ENCODE peak calls at places on chromosomes 1 and 21, in seven cellular contexts. Y, P, R, S, Q, K and O are unnamed samples.

GRCh38 chr21:38388219-38388618 is 110.1 kb downstream of the ERG start:
- DNase-seq in Y (no peak), P (no peak), R (no peak), S (no peak), Q (no peak), K (no peak), O (no peak)

GRCh38 chr1:221910222-221910621 is 168.3 kb upstream of the DUSP10 start:
- DNase-seq in Y (no peak), P (no peak), R (peak), S (no peak), Q (no peak), K (no peak), O (no peak)

GRCh38 chr1:222243902-222244301 is 304.0 kb downstream of the HHIPL2 start:
- DNase-seq in Y (no peak), P (no peak), R (no peak), S (no peak), Q (no peak), K (no peak), O (no peak)

GRCh38 chr1:76170522-76170921 is 96.0 kb downstream of the ST6GALNAC3 start:
- DNase-seq in Y (no peak), P (no peak), R (no peak), S (no peak), Q (no peak), K (no peak), O (no peak)

GRCh38 chr21:34858559-34858958 is 189.8 kb downstream of the CLIC6 start:
- DNase-seq in Y (no peak), P (no peak), R (no peak), S (no peak), Q (no peak), K (no peak), O (no peak)

GRCh38 chr1:27485363-27485762 is 4.6 kb downstream of the WASF2 start:
- DNase-seq in Y (no peak), P (no peak), R (no peak), S (no peak), Q (no peak), K (no peak), O (no peak)

GRCh38 chr1:165408518-165408917 is 36.4 kb downstream of the RXRG start:
- DNase-seq in Y (peak), P (peak), R (peak), S (peak), Q (peak), K (no peak), O (peak)

GRCh38 chr1:40313958-40314720 is 2.9 kb downstream of the COL9A2 start:
- DNase-seq in Y (no peak), P (no peak), R (no peak), S (peak), Q (no peak), K (no peak), O (no peak)

GRCh38 chr21:34367320-34367935 is 3.6 kb downstream of the KCNE2 start:
- DNase-seq in Y (peak), P (peak), R (peak), S (peak), Q (no peak), K (no peak), O (peak)

GRCh38 chr1:157411064-157411463 is 141.3 kb downstream of the FCRL5 start:
- DNase-seq in Y (no peak), P (no peak), R (no peak), S (no peak), Q (no peak), K (no peak), O (no peak)

GRCh38 chr1:117037802-117038201 is 22.3 kb upstream of the TTF2 start:
- DNase-seq in Y (no peak), P (no peak), R (no peak), S (no peak), Q (no peak), K (no peak), O (no peak)

GRCh38 chr1:73104749-73105148 is 822.4 kb upstream of the NEGR1 start:
- DNase-seq in Y (no peak), P (no peak), R (no peak), S (no peak), Q (no peak), K (no peak), O (no peak)

GRCh38 chr1:21149430-21149861 is 27.3 kb downstream of the EIF4G3 start:
- DNase-seq in Y (no peak), P (no peak), R (no peak), S (peak), Q (peak), K (no peak), O (no peak)

GRCh38 chr1:117838911-117839310 is 90.5 kb downstream of the GDAP2 start:
- DNase-seq in Y (no peak), P (no peak), R (no peak), S (peak), Q (no peak), K (no peak), O (no peak)

GRCh38 chr1:241181971-241182370 is 175.0 kb downstream of the RGS7 start:
- DNase-seq in Y (no peak), P (no peak), R (no peak), S (peak), Q (no peak), K (no peak), O (no peak)

GRCh38 chr1:81834268-81834667 is 33.5 kb downstream of the ADGRL2 start:
- DNase-seq in Y (no peak), P (no peak), R (no peak), S (no peak), Q (no peak), K (no peak), O (no peak)

GRCh38 chr1:218384576-218384975 is 39.4 kb downstream of the TGFB2 start:
- DNase-seq in Y (no peak), P (peak), R (no peak), S (peak), Q (no peak), K (no peak), O (no peak)

GRCh38 chr1:164644268-164644667 is 85.3 kb downstream of the PBX1 start:
- DNase-seq in Y (no peak), P (no peak), R (no peak), S (no peak), Q (no peak), K (no peak), O (no peak)

GRCh38 chr1:94795321-94795899 is 24.7 kb upstream of the SLC44A3 start:
- DNase-seq in Y (no peak), P (no peak), R (peak), S (no peak), Q (no peak), K (no peak), O (no peak)

GRCh38 chr21:38654580-38654979 is 151.1 kb upstream of the ETS2 start:
- DNase-seq in Y (no peak), P (no peak), R (no peak), S (no peak), Q (no peak), K (no peak), O (no peak)

GRCh38 chr1:70768211-70768610 is 279.4 kb downstream of the PTGER3 start:
- DNase-seq in Y (no peak), P (no peak), R (no peak), S (peak), Q (no peak), K (no peak), O (no peak)

GRCh38 chr1:1616045-1616821 is 933 bp downstream of the MIB2 start:
- DNase-seq in Y (peak), P (peak), R (peak), S (peak), Q (peak), K (no peak), O (peak)

GRCh38 chr1:233909195-233909594 is 4.7 kb downstream of the SLC35F3 start:
- DNase-seq in Y (no peak), P (no peak), R (no peak), S (no peak), Q (no peak), K (no peak), O (no peak)

GRCh38 chr1:9530320-9530719 is 8.9 kb upstream of the SLC25A33 start:
- DNase-seq in Y (no peak), P (no peak), R (no peak), S (no peak), Q (no peak), K (no peak), O (no peak)